ENCODE peak calls at places on chromosomes 5 and 9, in nine cellular contexts. S is psoas muscle, Z is tibial artery, F is ascending aorta, X is HCT116, O is mammary epithelial cell, H is B cell, B is GM10248, K is GM13976. Y is an unnamed sample.
A peak's percentile ranks its signal among the peaks of the same experiment; 100 is the strongest.

GRCh38 chr5:17289681-17290619 is 72.5 kb downstream of the BASP1 start:
- DNase-seq in K (no peak), O (no peak), F (no peak), Z (no peak), S (no peak), B (no peak), H (no peak), X (no peak), Y (no peak)

GRCh38 chr5:146199216-146199815 is 4.1 kb upstream of the RBM27 start:
- DNase-seq in S (no peak), X (no peak), F (no peak), B (no peak), Z (no peak), H (no peak), K (no peak), O (no peak), Y (no peak)

GRCh38 chr5:73395274-73395673 is 53.3 kb downstream of the FOXD1 start:
- DNase-seq in X (no peak), B (no peak), S (no peak), K (no peak), H (no peak), Z (no peak), O (no peak), F (no peak), Y (no peak)

GRCh38 chr9:73180373-73180772 is 28.7 kb downstream of the ANXA1 start:
- DNase-seq in Z (no peak), X (no peak), F (no peak), B (no peak), O (no peak), S (no peak), K (no peak), H (no peak), Y (no peak)

GRCh38 chr9:137987244-137988030 is 109.9 kb downstream of the CACNA1B start:
- DNase-seq in F (no peak), S (no peak), Z (peak; percentile 37), O (no peak), H (no peak), K (no peak), B (no peak), X (no peak), Y (no peak)

GRCh38 chr5:100647461-100648230 is 112.5 kb downstream of the FAM174A start:
- DNase-seq in S (peak; percentile 24), H (no peak), O (peak; percentile 39), B (peak; percentile 13), F (no peak), X (no peak), K (peak; percentile 19), Z (no peak), Y (no peak)

GRCh38 chr9:91949946-91950664 is at the start of gene ROR2:
- DNase-seq in S (peak; percentile 67), X (peak; percentile 37), K (peak; percentile 83), O (peak; percentile 66), F (no peak), B (peak; percentile 74), Z (peak; percentile 73), H (peak; percentile 48), Y (peak; percentile 86)

GRCh38 chr5:171415115-171415730 is 4.2 kb upstream of the FGF18 start:
- DNase-seq in S (no peak), Z (no peak), H (no peak), F (no peak), B (no peak), X (no peak), K (no peak), O (no peak), Y (no peak)

GRCh38 chr9:79220666-79221065 is 351.1 kb upstream of the TLE4 start:
- DNase-seq in O (no peak), K (no peak), H (no peak), X (no peak), S (no peak), F (no peak), Z (no peak), B (no peak), Y (no peak)

GRCh38 chr5:138867011-138867410 is 8.1 kb downstream of the LRRTM2 start:
- DNase-seq in K (no peak), F (no peak), X (no peak), S (no peak), O (no peak), B (no peak), Z (no peak), H (no peak), Y (no peak)

GRCh38 chr5:120872292-120872691 is 408.2 kb downstream of the PRR16 start:
- DNase-seq in F (no peak), K (no peak), S (no peak), O (no peak), Z (no peak), X (no peak), B (no peak), H (no peak), Y (no peak)

GRCh38 chr5:39092581-39093350 is 18.6 kb upstream of the RICTOR start:
- DNase-seq in X (peak; percentile 41), S (no peak), O (peak; percentile 82), F (no peak), K (no peak), B (no peak), H (no peak), Z (no peak), Y (no peak)

GRCh38 chr9:99820330-99821186 is 1.1 kb upstream of the NR4A3 start:
- DNase-seq in F (peak; percentile 32), Z (peak; percentile 91), X (no peak), K (peak; percentile 61), S (peak; percentile 73), H (peak; percentile 79), B (peak; percentile 52), O (peak; percentile 67), Y (peak; percentile 73)

GRCh38 chr5:36870399-36871040 is 6.0 kb upstream of the NIPBL start:
- DNase-seq in Z (no peak), S (no peak), X (peak; percentile 68), O (peak; percentile 62), K (peak; percentile 72), B (peak; percentile 64), F (no peak), H (peak; percentile 72), Y (peak; percentile 65)

DNA sequence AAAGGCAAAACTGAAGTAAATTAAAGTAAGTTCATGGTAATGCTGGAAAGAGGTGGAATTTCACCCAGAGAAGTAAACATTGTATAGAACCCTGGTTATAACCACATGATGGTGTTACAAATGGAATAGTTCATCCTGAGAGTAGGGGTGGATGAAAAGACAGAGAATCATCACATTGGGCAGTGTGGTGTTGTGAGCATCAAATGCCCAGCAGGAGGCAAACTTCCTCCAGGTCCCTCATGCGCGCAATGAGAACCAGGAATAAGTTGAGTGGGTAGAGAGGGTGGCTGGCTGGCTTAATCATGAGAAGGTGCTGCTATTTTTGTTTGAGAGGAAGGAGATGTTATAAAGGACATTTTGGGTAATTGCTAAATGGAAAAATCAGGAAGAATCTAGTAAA is 163.3 kb upstream of the HMHB1 start:
- DNase-seq in K (no peak), Z (no peak), X (no peak), B (no peak), O (no peak), F (no peak), S (no peak), H (no peak), Y (no peak)
- TF ChIP-seq CTCF in K (no peak), Z (no peak), X (no peak), B (no peak), O (peak; percentile 29), F (no peak), S (peak; percentile 13), H (no peak), Y (no peak)

GRCh38 chr9:121053544-121053943 is 3.5 kb upstream of the C5 start:
- DNase-seq in X (no peak), F (no peak), O (no peak), Z (no peak), B (no peak), H (no peak), S (no peak), K (no peak), Y (no peak)

GRCh38 chr9:121059513-121059912 is 9.4 kb upstream of the C5 start:
- DNase-seq in O (no peak), B (no peak), F (no peak), X (no peak), S (no peak), K (no peak), Z (no peak), H (no peak), Y (no peak)

GRCh38 chr9:121059998-121060636 is 10.0 kb upstream of the C5 start:
- DNase-seq in Z (no peak), F (no peak), B (peak; percentile 55), H (peak; percentile 67), X (peak; percentile 64), O (peak; percentile 46), S (no peak), K (peak; percentile 51), Y (peak; percentile 54)

GRCh38 chr9:121057821-121058220 is 7.7 kb upstream of the C5 start:
- DNase-seq in F (no peak), Z (no peak), S (no peak), K (no peak), H (no peak), B (no peak), X (no peak), O (no peak), Y (no peak)

DNA sequence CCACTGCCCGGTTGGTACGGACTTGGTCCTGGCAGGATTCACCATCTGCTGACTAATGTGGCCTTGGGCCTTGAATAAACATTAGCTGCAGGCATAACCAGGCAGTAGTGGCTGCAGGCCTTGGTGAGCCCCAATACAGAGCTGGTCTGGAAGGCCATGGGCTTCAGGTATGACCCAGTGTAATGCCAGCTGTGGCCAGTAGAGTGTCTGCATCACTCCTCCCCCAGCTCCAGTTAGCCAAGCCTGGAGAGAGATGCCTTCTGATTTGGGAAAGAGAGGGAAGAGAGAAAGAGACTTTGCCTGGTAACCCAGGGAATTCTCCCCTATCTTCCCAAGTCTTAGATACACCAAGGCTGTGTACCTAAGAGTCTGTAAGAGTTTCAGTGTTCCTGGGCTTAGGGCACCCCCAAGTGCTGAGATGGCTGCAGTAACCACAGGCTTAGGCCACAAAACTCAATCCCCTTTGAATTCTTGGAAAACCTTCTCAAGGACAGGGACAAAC is 5.6 kb upstream of the C5 start:
- DNase-seq in H (no peak), K (no peak), F (no peak), S (no peak), X (no peak), O (peak; percentile 19), Z (no peak), B (no peak), Y (no peak)
- TF ChIP-seq CTCF in H (peak; percentile 31), K (no peak), F (no peak), S (no peak), X (peak; percentile 82), O (peak; percentile 78), Z (no peak), B (no peak), Y (peak; percentile 1)

GRCh38 chr5:105304859-105305258 is 1742.3 kb upstream of the NUDT12 start:
- DNase-seq in B (no peak), K (no peak), H (no peak), Z (no peak), O (no peak), X (no peak), F (no peak), S (no peak), Y (no peak)
- TF ChIP-seq CTCF in B (no peak), K (no peak), H (no peak), Z (no peak), O (no peak), X (no peak), F (no peak), S (no peak), Y (no peak)

DNA sequence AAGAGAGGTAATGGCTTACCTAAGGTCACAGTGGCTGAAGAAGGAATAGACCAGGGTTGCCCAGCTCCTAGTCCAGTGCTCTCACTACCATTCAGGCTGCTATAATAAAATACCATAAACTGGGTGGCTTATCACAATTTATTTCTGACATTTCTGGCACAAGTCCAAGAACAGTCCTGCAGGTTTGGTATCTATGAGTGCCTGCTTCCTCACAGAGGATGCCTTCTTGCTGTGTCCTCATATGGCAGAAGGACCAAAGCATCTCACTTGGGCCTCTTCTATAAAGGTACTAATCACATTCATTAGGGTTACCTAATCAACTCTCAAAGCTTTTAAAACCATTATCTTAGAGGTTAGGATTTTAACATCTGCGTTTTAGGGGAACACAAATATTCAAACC is 17.2 kb downstream of the STARD4 start:
- DNase-seq in H (no peak), F (no peak), S (no peak), X (no peak), K (no peak), Z (no peak), B (no peak), O (no peak), Y (no peak)
- TF ChIP-seq CTCF in H (no peak), F (no peak), S (no peak), X (no peak), K (no peak), Z (no peak), B (no peak), O (no peak), Y (no peak)

Y was measured in GM20000.